ENCODE peak calls at places on chromosomes 13 and 19, in nine cellular contexts. S, P, U, W, A, V, O, Z and E are unnamed samples.

GRCh38 chr13:78323040-78323439 is 280.3 kb downstream of the POU4F1 start:
- DNase-seq in O (no peak), S (no peak), W (no peak), A (no peak), V (no peak), P (no peak), U (no peak), Z (no peak), E (no peak)

GRCh38 chr13:62512194-62513141 is 1096.8 kb upstream of the PCDH20 start:
- DNase-seq in W (no peak), V (peak; percentile 6), Z (no peak), A (peak; percentile 9), S (no peak), O (peak; percentile 32), P (peak; percentile 55), U (peak; percentile 20), E (no peak)

GRCh38 chr19:3325451-3325850 is 40.9 kb upstream of the NFIC start:
- DNase-seq in P (no peak), Z (no peak), S (no peak), A (no peak), V (no peak), O (no peak), U (no peak), W (no peak), E (no peak)

GRCh38 chr19:1767464-1767933 is 14.2 kb downstream of the ONECUT3 start:
- DNase-seq in A (peak; percentile 46), V (no peak), U (peak; percentile 66), S (peak; percentile 36), O (no peak), W (peak; percentile 51), Z (no peak), P (peak; percentile 54), E (no peak)

GRCh38 chr13:97539651-97540230 is 105.8 kb downstream of the RAP2A start:
- DNase-seq in Z (no peak), P (no peak), A (no peak), W (no peak), S (no peak), U (no peak), O (peak; percentile 88), V (no peak), E (no peak)

GRCh38 chr19:13633109-13633508 is 126.8 kb upstream of the CACNA1A start:
- DNase-seq in P (peak; percentile 19), Z (peak; percentile 89), S (no peak), V (no peak), O (peak; percentile 79), W (no peak), A (peak; percentile 85), U (no peak), E (no peak)

GRCh38 chr19:45323671-45324081 is 1.0 kb upstream of the CKM start:
- DNase-seq in U (no peak), V (no peak), P (no peak), O (no peak), Z (no peak), S (no peak), A (peak; percentile 14), W (no peak), E (no peak)

GRCh38 chr13:39835253-39835652 is 179.8 kb downstream of the COG6 start:
- DNase-seq in V (no peak), Z (no peak), O (no peak), W (no peak), S (no peak), U (no peak), P (no peak), A (no peak), E (no peak)

GRCh38 chr19:1266116-1266817 is 2.9 kb upstream of the CIRBP start:
- DNase-seq in W (peak; percentile 82), Z (no peak), V (peak; percentile 80), O (peak; percentile 78), A (peak; percentile 95), U (peak; percentile 90), S (peak; percentile 77), P (peak; percentile 81), E (no peak)

GRCh38 chr13:30907167-30907761 is 1.2 kb downstream of the MEDAG start:
- DNase-seq in O (peak; percentile 51), A (no peak), S (no peak), P (no peak), W (no peak), Z (no peak), U (no peak), V (no peak), E (no peak)

GRCh38 chr13:99103536-99103935 is 97.1 kb upstream of the UBAC2 start:
- DNase-seq in P (no peak), V (no peak), A (no peak), O (no peak), U (no peak), S (no peak), W (no peak), Z (no peak), E (no peak)

GRCh38 chr19:42325896-42326771 is 699 bp downstream of the MEGF8 start:
- DNase-seq in Z (no peak), U (peak; percentile 43), W (no peak), S (peak; percentile 17), P (peak; percentile 40), A (no peak), V (no peak), O (no peak), E (no peak)

GRCh38 chr19:49767380-49767779 is 579 bp downstream of the AP2A1 start:
- DNase-seq in U (no peak), O (no peak), Z (no peak), A (no peak), S (no peak), V (no peak), P (no peak), W (no peak), E (no peak)

GRCh38 chr19:50565984-50566903 is 2.0 kb downstream of the LRRC4B start:
- DNase-seq in O (no peak), P (no peak), Z (no peak), U (peak; percentile 58), S (no peak), W (no peak), V (no peak), A (no peak), E (no peak)

GRCh38 chr13:77507931-77508776 is 27.4 kb upstream of the SCEL start:
- DNase-seq in P (no peak), W (no peak), A (no peak), U (no peak), O (peak; percentile 49), Z (no peak), S (no peak), V (no peak), E (peak; percentile 34)

GRCh38 chr13:98941118-98941517 is 36.7 kb downstream of the DOCK9 start:
- DNase-seq in S (no peak), W (no peak), Z (no peak), O (no peak), U (no peak), A (no peak), V (no peak), P (no peak), E (no peak)

GRCh38 chr13:101576452-101576851 is 124.0 kb downstream of the ITGBL1 start:
- DNase-seq in A (no peak), S (no peak), W (no peak), V (no peak), U (no peak), P (no peak), O (peak; percentile 81), Z (peak; percentile 53), E (no peak)

GRCh38 chr13:38103851-38104250 is 234.3 kb upstream of the TRPC4 start:
- DNase-seq in O (no peak), V (no peak), A (no peak), S (no peak), W (no peak), Z (no peak), P (no peak), U (no peak), E (no peak)

GRCh38 chr19:46697142-46697960 is 19.6 kb downstream of the PRKD2 start:
- DNase-seq in W (no peak), P (peak; percentile 87), O (peak; percentile 49), V (no peak), A (peak; percentile 96), Z (no peak), S (no peak), U (peak; percentile 48), E (peak; percentile 36)

GRCh38 chr13:113474179-113474578 is 16.3 kb downstream of the DCUN1D2 start:
- DNase-seq in S (no peak), U (no peak), W (no peak), O (peak; percentile 91), V (no peak), Z (no peak), A (peak; percentile 23), P (no peak), E (no peak)

GRCh38 chr19:10725415-10725814 is 7.5 kb downstream of the DNM2 start:
- DNase-seq in V (no peak), W (no peak), Z (no peak), P (no peak), U (no peak), O (no peak), S (no peak), A (no peak), E (no peak)

GRCh38 chr19:39112338-39112890 is 13.2 kb upstream of the PAK4 start:
- DNase-seq in P (peak; percentile 52), S (no peak), A (no peak), O (no peak), U (no peak), W (no peak), V (no peak), Z (no peak), E (no peak)

GRCh38 chr13:20924758-20925394 is 22.3 kb upstream of the XPO4 start:
- DNase-seq in S (peak; percentile 49), V (peak; percentile 82), A (peak; percentile 79), Z (peak; percentile 76), P (peak; percentile 71), O (peak; percentile 84), W (peak; percentile 44), U (peak; percentile 91), E (no peak)

GRCh38 chr13:110471833-110472162 is 89.7 kb downstream of the RAB20 start:
- DNase-seq in Z (peak; percentile 35), P (no peak), W (no peak), V (no peak), O (peak; percentile 37), S (no peak), A (peak; percentile 60), U (peak; percentile 65), E (no peak)

GRCh38 chr13:105709181-105709580 is 826.3 kb downstream of the EFNB2 start:
- DNase-seq in Z (no peak), V (no peak), A (no peak), U (no peak), O (no peak), S (no peak), W (no peak), P (no peak), E (no peak)

GRCh38 chr13:99432637-99433542 is 68.4 kb upstream of the TM9SF2 start:
- DNase-seq in W (peak; percentile 75), V (peak; percentile 80), P (no peak), S (peak; percentile 86), U (peak; percentile 97), A (peak; percentile 62), O (peak; percentile 73), Z (peak; percentile 20), E (peak; percentile 39)

GRCh38 chr13:43730642-43731041 is 56.1 kb downstream of the ENOX1 start:
- DNase-seq in S (no peak), P (no peak), U (no peak), W (no peak), A (peak; percentile 14), O (peak; percentile 80), Z (peak; percentile 80), V (no peak), E (peak; percentile 9)

GRCh38 chr13:47067296-47067695 is 170.4 kb upstream of the HTR2A start:
- DNase-seq in U (no peak), Z (peak; percentile 39), S (no peak), V (no peak), W (no peak), O (no peak), P (no peak), A (no peak), E (no peak)

GRCh38 chr19:54029930-54030490 is 33.7 kb downstream of the VSTM1 start:
- DNase-seq in Z (no peak), O (peak; percentile 54), V (peak; percentile 46), S (peak; percentile 22), W (peak; percentile 26), A (peak; percentile 53), P (peak; percentile 46), U (peak; percentile 71), E (no peak)

GRCh38 chr13:95229855-95230254 is 71.4 kb downstream of the ABCC4 start:
- DNase-seq in V (no peak), P (no peak), S (no peak), W (no peak), O (no peak), Z (no peak), U (no peak), A (no peak), E (no peak)

GRCh38 chr13:43489168-43489730 is 297.5 kb downstream of the ENOX1 start:
- DNase-seq in O (no peak), W (no peak), P (no peak), U (no peak), S (no peak), Z (no peak), V (no peak), A (peak; percentile 15), E (no peak)